ENCODE peak calls at places on chromosomes 12 and 14, in ten cellular contexts. Q is SK-N-SH, A is transverse colon, Z is HepG2, E is spleen, C is stomach, S is vagina, P is esophagus muscularis mucosa, U is H1, X is GM12878. W is an unnamed sample. For H3K36me3, the result is how much of the 10 kb centered on the place peaks cover.

GRCh38 chr12:6825398-6826124 is 2.6 kb upstream of the P3H3 start:
- DNase-seq in Q (peak), A (peak), Z (peak), E (peak), C (peak), S (no peak), P (peak), U (peak), X (no peak), W (peak)

GRCh38 chr14:32167907-32168306 is 33.9 kb upstream of the RNU6-7 start:
- DNase-seq in Q (no peak), A (no peak), Z (no peak), E (no peak), C (no peak), S (no peak), P (no peak), U (no peak), X (no peak), W (no peak)

GRCh38 chr14:102867826-102868580 is 54.5 kb upstream of the AMN start:
- DNase-seq in Q (no peak), A (peak), Z (no peak), E (no peak), C (no peak), S (no peak), P (no peak), U (no peak), X (no peak), W (no peak)

GRCh38 chr12:94603434-94604068 is 46.8 kb downstream of the TMCC3 start:
- DNase-seq in Q (no peak), A (peak), Z (peak), E (peak), C (peak), S (no peak), P (no peak), U (no peak), X (no peak), W (no peak)

GRCh38 chr12:2682301-2683282 is 112.2 kb upstream of the FKBP4 start:
- DNase-seq in Q (peak), A (peak), Z (peak), E (no peak), C (no peak), S (peak), P (no peak), U (no peak), X (no peak), W (no peak)

GRCh38 chr12:27333311-27334009 is 824 bp downstream of the BMAL2 start:
- DNase-seq in Q (peak), A (peak), Z (no peak), E (peak), C (peak), S (no peak), P (no peak), U (no peak), X (no peak), W (peak)

GRCh38 chr12:40565029-40565633 is 127.1 kb upstream of the CNTN1 start:
- DNase-seq in Q (peak), A (no peak), Z (no peak), E (no peak), C (no peak), S (no peak), P (no peak), U (no peak), X (no peak), W (no peak)

GRCh38 chr12:6626654-6627283 is 9.0 kb downstream of the LPAR5 start:
- DNase-seq in Q (no peak), A (no peak), Z (no peak), E (no peak), C (no peak), S (no peak), P (no peak), U (no peak), X (no peak), W (no peak)

GRCh38 chr12:51183816-51184215 is 10.9 kb upstream of the TFCP2 start:
- DNase-seq in Q (peak), A (peak), Z (no peak), E (no peak), C (peak), S (no peak), P (no peak), U (no peak), X (no peak), W (no peak)

GRCh38 chr14:91281346-91281745 is 36.8 kb upstream of the GPR68 start:
- DNase-seq in Q (no peak), A (no peak), Z (no peak), E (peak), C (no peak), S (no peak), P (no peak), U (no peak), X (no peak), W (no peak)

GRCh38 chr14:104795781-104796681 is 483 bp upstream of the AKT1 start:
- DNase-seq in Q (peak), A (peak), Z (peak), E (peak), C (peak), S (no peak), P (no peak), U (no peak), X (no peak), W (no peak)

GRCh38 chr14:66231823-66232222 is 254.3 kb upstream of the CCDC196 start:
- DNase-seq in Q (peak), A (no peak), Z (no peak), E (no peak), C (no peak), S (no peak), P (no peak), U (no peak), X (no peak), W (no peak)

GRCh38 chr14:57576498-57576897 is 82.8 kb upstream of the CCDC198 start:
- DNase-seq in Q (no peak), A (no peak), Z (no peak), E (no peak), C (no peak), S (no peak), P (no peak), U (no peak), X (no peak), W (no peak)

GRCh38 chr14:94363171-94363624 is 25.2 kb downstream of the SERPINA1 start:
- DNase-seq in Q (no peak), A (no peak), Z (no peak), E (no peak), C (no peak), S (no peak), P (no peak), U (no peak), X (no peak), W (no peak)

GRCh38 chr14:97178781-97179180 is 381.6 kb downstream of the VRK1 start:
- DNase-seq in Q (no peak), A (no peak), Z (no peak), E (no peak), C (no peak), S (no peak), P (peak), U (no peak), X (no peak), W (no peak)

GRCh38 chr14:21302013-21302857 is 22.4 kb downstream of the RPGRIP1 start:
- DNase-seq in Q (no peak), A (no peak), Z (peak), E (no peak), C (no peak), S (no peak), P (no peak), U (no peak), X (no peak), W (no peak)

GRCh38 chr12:57470286-57470969 is 9.2 kb downstream of the ARHGAP9 start:
- DNase-seq in Q (no peak), A (no peak), Z (no peak), E (peak), C (no peak), S (no peak), P (no peak), U (no peak), X (no peak), W (no peak)

GRCh38 chr12:41795910-41796309 is 348.8 kb downstream of the GXYLT1 start:
- DNase-seq in Q (peak), A (no peak), Z (no peak), E (no peak), C (no peak), S (no peak), P (no peak), U (peak), X (no peak), W (no peak)

GRCh38 chr12:7131502-7131866 is 1.3 kb downstream of the CLSTN3 start:
- DNase-seq in Q (peak), A (no peak), Z (no peak), E (no peak), C (no peak), S (no peak), P (no peak), U (no peak), X (no peak), W (no peak)

GRCh38 chr14:71290960-71291466 is 383.8 kb downstream of the PCNX1 start:
- DNase-seq in Q (no peak), A (peak), Z (peak), E (no peak), C (no peak), S (no peak), P (no peak), U (no peak), X (peak), W (no peak)

GRCh38 chr14:77303417-77304156 is 17.1 kb downstream of the POMT2 start:
- DNase-seq in Q (no peak), A (no peak), Z (peak), E (no peak), C (no peak), S (no peak), P (no peak), U (no peak), X (no peak), W (no peak)

GRCh38 chr12:46266869-46267617 is 1.8 kb downstream of the SLC38A1 start:
- DNase-seq in Q (peak), A (peak), Z (peak), E (peak), C (peak), S (no peak), P (peak), U (no peak), X (no peak), W (peak)

GRCh38 chr14:79583738-79584405 is 627.4 kb downstream of the DIO2 start:
- DNase-seq in Q (no peak), A (no peak), Z (no peak), E (no peak), C (no peak), S (no peak), P (no peak), U (no peak), X (no peak), W (no peak)

GRCh38 chr12:82740129-82741000 is 53.7 kb downstream of the TMTC2 start:
- DNase-seq in Q (no peak), A (no peak), Z (no peak), E (no peak), C (no peak), S (no peak), P (no peak), U (no peak), X (no peak), W (no peak)

GRCh38 chr14:34058510-34058909 is 107.6 kb upstream of the EGLN3 start:
- DNase-seq in Q (no peak), A (no peak), Z (no peak), E (no peak), C (no peak), S (no peak), P (peak), U (no peak), X (no peak), W (no peak)

GRCh38 chr12:116662612-116663144 is 75.2 kb downstream of the SPRING1 start:
- DNase-seq in Q (peak), A (peak), Z (peak), E (no peak), C (no peak), S (no peak), P (no peak), U (no peak), X (no peak), W (no peak)

GRCh38 chr12:118103601-118104382 is at the start of gene VSIG10:
- DNase-seq in Q (peak), A (peak), Z (peak), E (peak), C (peak), S (no peak), P (no peak), U (no peak), X (no peak), W (peak)

GRCh38 chr12:27015730-27016076 is 1.5 kb upstream of the TM7SF3 start:
- DNase-seq in Q (peak), A (no peak), Z (no peak), E (no peak), C (no peak), S (no peak), P (no peak), U (no peak), X (no peak), W (no peak)

GRCh38 chr14:92582706-92583452 is 69.3 kb downstream of the RIN3 start:
- DNase-seq in Q (no peak), A (no peak), Z (no peak), E (peak), C (no peak), S (no peak), P (no peak), U (no peak), X (peak), W (no peak)
- TF ChIP-seq POLR2AphosphoS5 in Q (no peak), A (no peak), Z (no peak), E (no peak), C (no peak), S (no peak), P (no peak), U (no peak), X (no peak), W (no peak)

GRCh38 chr12:120224304-120225199 is 23.6 kb upstream of the RPLP0 start:
- DNase-seq in Q (peak), A (peak), Z (no peak), E (peak), C (peak), S (no peak), P (no peak), U (no peak), X (no peak), W (peak)
- H3K36me3 ChIP-seq in Q (half or more), A (under half), Z (under half), E (under half), C (under half), S (under half), P (half or more), U (under half), X (under half), W (under half)

GRCh38 chr14:49621114-49621881 is 699 bp downstream of the MGAT2 start:
- DNase-seq in Q (peak), A (peak), Z (no peak), E (peak), C (peak), S (no peak), P (peak), U (no peak), X (no peak), W (peak)

GRCh38 chr14:49620182-49621113 is at the start of the genes MGAT2 and RPL36AL:
- DNase-seq in Q (peak), A (peak), Z (peak), E (peak), C (peak), S (no peak), P (peak), U (peak), X (peak), W (peak)

GRCh38 chr14:49615776-49616175 is 4.7 kb downstream of the RPL36AL start:
- DNase-seq in Q (no peak), A (no peak), Z (no peak), E (no peak), C (no peak), S (no peak), P (no peak), U (no peak), X (no peak), W (no peak)

GRCh38 chr14:49619730-49620129 is 696 bp downstream of the RPL36AL start:
- DNase-seq in Q (no peak), A (no peak), Z (no peak), E (no peak), C (no peak), S (no peak), P (no peak), U (no peak), X (no peak), W (no peak)

GRCh38 chr14:49617846-49618519 is 2.4 kb downstream of the RPL36AL start:
- DNase-seq in Q (no peak), A (no peak), Z (no peak), E (no peak), C (no peak), S (no peak), P (no peak), U (no peak), X (no peak), W (no peak)
- TF ChIP-seq POLR2AphosphoS5 in Q (no peak), A (no peak), Z (no peak), E (no peak), C (no peak), S (no peak), P (no peak), U (no peak), X (peak), W (no peak)

GRCh38 chr12:53539526-53539925 is 32.2 kb upstream of the NPFF start:
- DNase-seq in Q (no peak), A (no peak), Z (no peak), E (no peak), C (no peak), S (no peak), P (no peak), U (no peak), X (no peak), W (no peak)
- H3K36me3 ChIP-seq in Q (under half), A (under half), Z (under half), E (under half), C (half or more), S (half or more), P (half or more), U (under half), X (under half), W (under half)

GRCh38 chr14:69769623-69770022 is 2.7 kb downstream of the SRSF5 start:
- DNase-seq in Q (no peak), A (no peak), Z (no peak), E (no peak), C (no peak), S (no peak), P (peak), U (no peak), X (no peak), W (no peak)
- TF ChIP-seq POLR2AphosphoS5 in Q (no peak), A (no peak), Z (peak), E (peak), C (no peak), S (no peak), P (no peak), U (peak), X (peak), W (no peak)

GRCh38 chr14:64743061-64743460 is 38.8 kb downstream of the PLEKHG3 start:
- DNase-seq in Q (no peak), A (no peak), Z (no peak), E (no peak), C (no peak), S (no peak), P (no peak), U (no peak), X (no peak), W (no peak)
- H3K36me3 ChIP-seq in Q (half or more), A (half or more), Z (under half), E (under half), C (half or more), S (half or more), P (half or more), U (half or more), X (under half), W (under half)

GRCh38 chr12:124453419-124454351 is 113.7 kb downstream of the NCOR2 start:
- DNase-seq in Q (peak), A (peak), Z (no peak), E (peak), C (peak), S (no peak), P (no peak), U (no peak), X (peak), W (no peak)
- TF ChIP-seq POLR2AphosphoS5 in Q (no peak), A (peak), Z (no peak), E (peak), C (peak), S (peak), P (peak), U (no peak), X (peak), W (peak)

DNA sequence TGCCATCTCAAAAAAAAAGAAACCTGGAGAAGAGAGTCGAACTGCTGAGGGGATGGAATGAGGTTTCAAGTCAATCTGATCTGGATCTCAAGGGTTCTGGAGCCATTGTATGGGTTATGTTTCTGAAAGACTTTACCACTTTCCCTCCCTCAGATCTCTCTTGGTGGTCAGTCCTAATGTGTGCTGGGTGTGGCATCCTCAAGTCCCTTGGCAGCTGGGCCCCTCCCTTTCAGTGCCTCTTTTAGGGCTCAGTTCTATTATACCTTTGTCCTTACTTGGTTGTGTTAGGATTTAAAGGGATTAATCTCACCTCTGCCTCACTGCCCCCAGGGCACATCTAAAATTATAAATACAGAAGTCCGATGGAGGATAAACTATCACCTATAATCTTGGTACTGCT is 107.0 kb downstream of the NUAK1 start:
- DNase-seq in Q (no peak), A (no peak), Z (no peak), E (no peak), C (no peak), S (no peak), P (peak), U (no peak), X (no peak), W (no peak)
- H3K36me3 ChIP-seq in Q (under half), A (under half), Z (under half), E (under half), C (under half), S (under half), P (under half), U (under half), X (under half), W (under half)

GRCh38 chr12:16349132-16349463 is 1.7 kb downstream of the MGST1 start:
- DNase-seq in Q (no peak), A (peak), Z (peak), E (no peak), C (peak), S (no peak), P (peak), U (no peak), X (no peak), W (peak)
- TF ChIP-seq POLR2AphosphoS5 in Q (no peak), A (no peak), Z (no peak), E (no peak), C (no peak), S (no peak), P (peak), U (no peak), X (no peak), W (peak)

W was measured in prostate gland.